ENCODE peak calls at places on chromosome 1, in four cellular contexts. One of them, this sample, is unnamed.

GRCh38 chr1:7278045-7278444 is 492.8 kb downstream of the CAMTA1 start:
- DNase-seq in stimulated activated naive CD8-positive, alpha-beta T cell treated with anti-CD3 and anti-CD28 coated beads, Interleukin-15, amount 100 ng/mL, for 72 hours: no peak
- DNase-seq in stimulated activated naive CD4-positive, alpha-beta T cell treated with Interleukin-2 at 50 U/mL for 16 hours: no peak
- DNase-seq in uterus: no peak
- DNase-seq in this sample: no peak

GRCh38 chr1:110347182-110347893 is 8.2 kb downstream of the RBM15 start:
- DNase-seq in stimulated activated naive CD4-positive, alpha-beta T cell treated with Interleukin-2 at 50 U/mL for 16 hours: no peak
- DNase-seq in uterus: no peak
- DNase-seq in stimulated activated naive CD8-positive, alpha-beta T cell treated with anti-CD3 and anti-CD28 coated beads, Interleukin-15, amount 100 ng/mL, for 72 hours: no peak
- DNase-seq in this sample: no peak

GRCh38 chr1:48674641-48675040 is 102.0 kb downstream of the BEND5 start:
- DNase-seq in stimulated activated naive CD4-positive, alpha-beta T cell treated with Interleukin-2 at 50 U/mL for 16 hours: no peak
- DNase-seq in uterus: no peak
- DNase-seq in stimulated activated naive CD8-positive, alpha-beta T cell treated with anti-CD3 and anti-CD28 coated beads, Interleukin-15, amount 100 ng/mL, for 72 hours: no peak
- DNase-seq in this sample: no peak

GRCh38 chr1:84048820-84049219 is 49.9 kb upstream of the TTLL7 start:
- DNase-seq in stimulated activated naive CD8-positive, alpha-beta T cell treated with anti-CD3 and anti-CD28 coated beads, Interleukin-15, amount 100 ng/mL, for 72 hours: no peak
- DNase-seq in stimulated activated naive CD4-positive, alpha-beta T cell treated with Interleukin-2 at 50 U/mL for 16 hours: no peak
- DNase-seq in uterus: no peak
- DNase-seq in this sample: no peak

GRCh38 chr1:32447469-32448185 is 17.2 kb upstream of the ZBTB8B start:
- DNase-seq in stimulated activated naive CD8-positive, alpha-beta T cell treated with anti-CD3 and anti-CD28 coated beads, Interleukin-15, amount 100 ng/mL, for 72 hours: no peak
- DNase-seq in uterus: peak; percentile 24
- DNase-seq in stimulated activated naive CD4-positive, alpha-beta T cell treated with Interleukin-2 at 50 U/mL for 16 hours: no peak
- DNase-seq in this sample: no peak

GRCh38 chr1:200336901-200337391 is 72.9 kb downstream of the ZNF281 start:
- DNase-seq in stimulated activated naive CD4-positive, alpha-beta T cell treated with Interleukin-2 at 50 U/mL for 16 hours: no peak
- DNase-seq in uterus: no peak
- DNase-seq in stimulated activated naive CD8-positive, alpha-beta T cell treated with anti-CD3 and anti-CD28 coated beads, Interleukin-15, amount 100 ng/mL, for 72 hours: no peak
- DNase-seq in this sample: no peak

GRCh38 chr1:67939176-67939751 is 106.0 kb upstream of the GNG12 start:
- DNase-seq in uterus: no peak
- DNase-seq in stimulated activated naive CD8-positive, alpha-beta T cell treated with anti-CD3 and anti-CD28 coated beads, Interleukin-15, amount 100 ng/mL, for 72 hours: no peak
- DNase-seq in stimulated activated naive CD4-positive, alpha-beta T cell treated with Interleukin-2 at 50 U/mL for 16 hours: no peak
- DNase-seq in this sample: no peak

GRCh38 chr1:201888282-201889033 is at the start of gene SHISA4:
- DNase-seq in stimulated activated naive CD4-positive, alpha-beta T cell treated with Interleukin-2 at 50 U/mL for 16 hours: peak; percentile 7
- DNase-seq in stimulated activated naive CD8-positive, alpha-beta T cell treated with anti-CD3 and anti-CD28 coated beads, Interleukin-15, amount 100 ng/mL, for 72 hours: no peak
- DNase-seq in uterus: peak; percentile 57
- DNase-seq in this sample: peak; percentile 82

GRCh38 chr1:183871142-183871541 is 66.2 kb downstream of the RGL1 start:
- DNase-seq in stimulated activated naive CD8-positive, alpha-beta T cell treated with anti-CD3 and anti-CD28 coated beads, Interleukin-15, amount 100 ng/mL, for 72 hours: no peak
- DNase-seq in uterus: no peak
- DNase-seq in stimulated activated naive CD4-positive, alpha-beta T cell treated with Interleukin-2 at 50 U/mL for 16 hours: no peak
- DNase-seq in this sample: no peak

GRCh38 chr1:8740034-8740449 is 77.4 kb downstream of the RERE start:
- DNase-seq in stimulated activated naive CD8-positive, alpha-beta T cell treated with anti-CD3 and anti-CD28 coated beads, Interleukin-15, amount 100 ng/mL, for 72 hours: no peak
- DNase-seq in uterus: no peak
- DNase-seq in stimulated activated naive CD4-positive, alpha-beta T cell treated with Interleukin-2 at 50 U/mL for 16 hours: no peak
- DNase-seq in this sample: no peak

GRCh38 chr1:8464987-8465386 is 147.1 kb downstream of the SLC45A1 start:
- DNase-seq in stimulated activated naive CD4-positive, alpha-beta T cell treated with Interleukin-2 at 50 U/mL for 16 hours: no peak
- DNase-seq in uterus: no peak
- DNase-seq in stimulated activated naive CD8-positive, alpha-beta T cell treated with anti-CD3 and anti-CD28 coated beads, Interleukin-15, amount 100 ng/mL, for 72 hours: no peak
- DNase-seq in this sample: no peak

GRCh38 chr1:246383217-246383616 is 123.9 kb downstream of the SMYD3 start:
- DNase-seq in uterus: no peak
- DNase-seq in stimulated activated naive CD8-positive, alpha-beta T cell treated with anti-CD3 and anti-CD28 coated beads, Interleukin-15, amount 100 ng/mL, for 72 hours: no peak
- DNase-seq in stimulated activated naive CD4-positive, alpha-beta T cell treated with Interleukin-2 at 50 U/mL for 16 hours: no peak
- DNase-seq in this sample: no peak

GRCh38 chr1:180081474-180081873 is 73.2 kb upstream of the QSOX1 start:
- DNase-seq in stimulated activated naive CD4-positive, alpha-beta T cell treated with Interleukin-2 at 50 U/mL for 16 hours: no peak
- DNase-seq in uterus: no peak
- DNase-seq in stimulated activated naive CD8-positive, alpha-beta T cell treated with anti-CD3 and anti-CD28 coated beads, Interleukin-15, amount 100 ng/mL, for 72 hours: no peak
- DNase-seq in this sample: no peak

GRCh38 chr1:17053071-17053684 is 654 bp downstream of the SDHB start:
- DNase-seq in stimulated activated naive CD4-positive, alpha-beta T cell treated with Interleukin-2 at 50 U/mL for 16 hours: no peak
- DNase-seq in stimulated activated naive CD8-positive, alpha-beta T cell treated with anti-CD3 and anti-CD28 coated beads, Interleukin-15, amount 100 ng/mL, for 72 hours: no peak
- DNase-seq in uterus: no peak
- DNase-seq in this sample: no peak

GRCh38 chr1:26749458-26749857 is 38.3 kb upstream of the PIGV start:
- DNase-seq in stimulated activated naive CD4-positive, alpha-beta T cell treated with Interleukin-2 at 50 U/mL for 16 hours: no peak
- DNase-seq in stimulated activated naive CD8-positive, alpha-beta T cell treated with anti-CD3 and anti-CD28 coated beads, Interleukin-15, amount 100 ng/mL, for 72 hours: no peak
- DNase-seq in uterus: no peak
- DNase-seq in this sample: no peak

GRCh38 chr1:27525296-27526271 is 35.6 kb upstream of the WASF2 start:
- DNase-seq in stimulated activated naive CD8-positive, alpha-beta T cell treated with anti-CD3 and anti-CD28 coated beads, Interleukin-15, amount 100 ng/mL, for 72 hours: peak; percentile 64
- DNase-seq in stimulated activated naive CD4-positive, alpha-beta T cell treated with Interleukin-2 at 50 U/mL for 16 hours: peak; percentile 28
- DNase-seq in uterus: peak; percentile 86
- DNase-seq in this sample: peak; percentile 92

GRCh38 chr1:24299901-24300300 is 19.3 kb upstream of the GRHL3 start:
- DNase-seq in stimulated activated naive CD4-positive, alpha-beta T cell treated with Interleukin-2 at 50 U/mL for 16 hours: no peak
- DNase-seq in uterus: no peak
- DNase-seq in stimulated activated naive CD8-positive, alpha-beta T cell treated with anti-CD3 and anti-CD28 coated beads, Interleukin-15, amount 100 ng/mL, for 72 hours: no peak
- DNase-seq in this sample: no peak

GRCh38 chr1:99171126-99171813 is 93.0 kb upstream of the PLPPR4 start:
- DNase-seq in uterus: no peak
- DNase-seq in stimulated activated naive CD4-positive, alpha-beta T cell treated with Interleukin-2 at 50 U/mL for 16 hours: no peak
- DNase-seq in stimulated activated naive CD8-positive, alpha-beta T cell treated with anti-CD3 and anti-CD28 coated beads, Interleukin-15, amount 100 ng/mL, for 72 hours: no peak
- DNase-seq in this sample: no peak

GRCh38 chr1:170596701-170597100 is 64.7 kb downstream of the GORAB start:
- DNase-seq in uterus: no peak
- DNase-seq in stimulated activated naive CD4-positive, alpha-beta T cell treated with Interleukin-2 at 50 U/mL for 16 hours: no peak
- DNase-seq in stimulated activated naive CD8-positive, alpha-beta T cell treated with anti-CD3 and anti-CD28 coated beads, Interleukin-15, amount 100 ng/mL, for 72 hours: no peak
- DNase-seq in this sample: no peak

GRCh38 chr1:94648225-94649007 is 106.9 kb upstream of the F3 start:
- DNase-seq in uterus: peak; percentile 90
- DNase-seq in stimulated activated naive CD8-positive, alpha-beta T cell treated with anti-CD3 and anti-CD28 coated beads, Interleukin-15, amount 100 ng/mL, for 72 hours: no peak
- DNase-seq in stimulated activated naive CD4-positive, alpha-beta T cell treated with Interleukin-2 at 50 U/mL for 16 hours: no peak
- DNase-seq in this sample: peak; percentile 59

GRCh38 chr1:205948000-205948399 is 4.7 kb upstream of the SLC26A9 start:
- DNase-seq in stimulated activated naive CD8-positive, alpha-beta T cell treated with anti-CD3 and anti-CD28 coated beads, Interleukin-15, amount 100 ng/mL, for 72 hours: no peak
- DNase-seq in uterus: no peak
- DNase-seq in stimulated activated naive CD4-positive, alpha-beta T cell treated with Interleukin-2 at 50 U/mL for 16 hours: no peak
- DNase-seq in this sample: no peak

GRCh38 chr1:173410133-173410793 is 66.9 kb upstream of the PRDX6 start:
- DNase-seq in stimulated activated naive CD4-positive, alpha-beta T cell treated with Interleukin-2 at 50 U/mL for 16 hours: no peak
- DNase-seq in stimulated activated naive CD8-positive, alpha-beta T cell treated with anti-CD3 and anti-CD28 coated beads, Interleukin-15, amount 100 ng/mL, for 72 hours: peak; percentile 35
- DNase-seq in uterus: no peak
- DNase-seq in this sample: no peak

GRCh38 chr1:156502749-156503671 is 2.4 kb upstream of the MEF2D start:
- DNase-seq in stimulated activated naive CD8-positive, alpha-beta T cell treated with anti-CD3 and anti-CD28 coated beads, Interleukin-15, amount 100 ng/mL, for 72 hours: no peak
- DNase-seq in uterus: peak; percentile 81
- DNase-seq in stimulated activated naive CD4-positive, alpha-beta T cell treated with Interleukin-2 at 50 U/mL for 16 hours: no peak
- DNase-seq in this sample: peak; percentile 84

GRCh38 chr1:160247053-160247452 is 15.3 kb downstream of the DCAF8 start:
- DNase-seq in uterus: no peak
- DNase-seq in stimulated activated naive CD4-positive, alpha-beta T cell treated with Interleukin-2 at 50 U/mL for 16 hours: no peak
- DNase-seq in stimulated activated naive CD8-positive, alpha-beta T cell treated with anti-CD3 and anti-CD28 coated beads, Interleukin-15, amount 100 ng/mL, for 72 hours: no peak
- DNase-seq in this sample: no peak

GRCh38 chr1:185567006-185567405 is 167.2 kb upstream of the HMCN1 start:
- DNase-seq in stimulated activated naive CD8-positive, alpha-beta T cell treated with anti-CD3 and anti-CD28 coated beads, Interleukin-15, amount 100 ng/mL, for 72 hours: peak; percentile 33
- DNase-seq in uterus: no peak
- DNase-seq in stimulated activated naive CD4-positive, alpha-beta T cell treated with Interleukin-2 at 50 U/mL for 16 hours: peak; percentile 1
- DNase-seq in this sample: no peak

GRCh38 chr1:37734629-37735591 is 30.0 kb downstream of the EPHA10 start:
- DNase-seq in uterus: no peak
- DNase-seq in stimulated activated naive CD4-positive, alpha-beta T cell treated with Interleukin-2 at 50 U/mL for 16 hours: no peak
- DNase-seq in stimulated activated naive CD8-positive, alpha-beta T cell treated with anti-CD3 and anti-CD28 coated beads, Interleukin-15, amount 100 ng/mL, for 72 hours: no peak
- DNase-seq in this sample: no peak

GRCh38 chr1:93607814-93608187 is 73.8 kb downstream of the BCAR3 start:
- DNase-seq in stimulated activated naive CD8-positive, alpha-beta T cell treated with anti-CD3 and anti-CD28 coated beads, Interleukin-15, amount 100 ng/mL, for 72 hours: peak; percentile 67
- DNase-seq in stimulated activated naive CD4-positive, alpha-beta T cell treated with Interleukin-2 at 50 U/mL for 16 hours: peak; percentile 55
- DNase-seq in uterus: no peak
- DNase-seq in this sample: no peak

GRCh38 chr1:70509996-70510876 is 99.2 kb downstream of the CTH start:
- DNase-seq in uterus: no peak
- DNase-seq in stimulated activated naive CD8-positive, alpha-beta T cell treated with anti-CD3 and anti-CD28 coated beads, Interleukin-15, amount 100 ng/mL, for 72 hours: no peak
- DNase-seq in stimulated activated naive CD4-positive, alpha-beta T cell treated with Interleukin-2 at 50 U/mL for 16 hours: no peak
- DNase-seq in this sample: no peak

GRCh38 chr1:30968220-30968971 is 59.8 kb upstream of the SDC3 start:
- DNase-seq in stimulated activated naive CD4-positive, alpha-beta T cell treated with Interleukin-2 at 50 U/mL for 16 hours: no peak
- DNase-seq in stimulated activated naive CD8-positive, alpha-beta T cell treated with anti-CD3 and anti-CD28 coated beads, Interleukin-15, amount 100 ng/mL, for 72 hours: no peak
- DNase-seq in uterus: no peak
- DNase-seq in this sample: no peak

GRCh38 chr1:7564097-7564496 is 207.0 kb upstream of the VAMP3 start:
- DNase-seq in stimulated activated naive CD4-positive, alpha-beta T cell treated with Interleukin-2 at 50 U/mL for 16 hours: no peak
- DNase-seq in uterus: no peak
- DNase-seq in stimulated activated naive CD8-positive, alpha-beta T cell treated with anti-CD3 and anti-CD28 coated beads, Interleukin-15, amount 100 ng/mL, for 72 hours: no peak
- DNase-seq in this sample: no peak

GRCh38 chr1:113534130-113534817 is 144.0 kb downstream of the MAGI3 start:
- DNase-seq in stimulated activated naive CD4-positive, alpha-beta T cell treated with Interleukin-2 at 50 U/mL for 16 hours: no peak
- DNase-seq in stimulated activated naive CD8-positive, alpha-beta T cell treated with anti-CD3 and anti-CD28 coated beads, Interleukin-15, amount 100 ng/mL, for 72 hours: no peak
- DNase-seq in uterus: no peak
- DNase-seq in this sample: no peak

GRCh38 chr1:192592981-192593683 is 17.6 kb downstream of the RGS1 start:
- DNase-seq in uterus: no peak
- DNase-seq in stimulated activated naive CD4-positive, alpha-beta T cell treated with Interleukin-2 at 50 U/mL for 16 hours: no peak
- DNase-seq in stimulated activated naive CD8-positive, alpha-beta T cell treated with anti-CD3 and anti-CD28 coated beads, Interleukin-15, amount 100 ng/mL, for 72 hours: no peak
- DNase-seq in this sample: no peak

GRCh38 chr1:15188145-15188544 is 34.6 kb downstream of the TMEM51 start:
- DNase-seq in uterus: no peak
- DNase-seq in stimulated activated naive CD4-positive, alpha-beta T cell treated with Interleukin-2 at 50 U/mL for 16 hours: no peak
- DNase-seq in stimulated activated naive CD8-positive, alpha-beta T cell treated with anti-CD3 and anti-CD28 coated beads, Interleukin-15, amount 100 ng/mL, for 72 hours: no peak
- DNase-seq in this sample: no peak